ENCODE peak calls at places on chromosomes 1 and 21, in nine cellular contexts. J, X, L, M, P, N, V, K and F are unnamed samples. For H3K4me1 and H3K9me3, the result is how much of the 10 kb centered on the place peaks cover.

GRCh38 chr1:38790422-38791212 is 69.0 kb downstream of the RRAGC start:
- DNase-seq in J (no peak), X (no peak), L (no peak), M (no peak), P (no peak), N (no peak), V (no peak), K (no peak), F (peak)

GRCh38 chr1:59901770-59902388 is 24.7 kb downstream of the CYP2J2 start:
- DNase-seq in J (no peak), X (no peak), L (no peak), M (no peak), P (no peak), N (no peak), V (no peak), K (no peak), F (no peak)

GRCh38 chr1:198387587-198387986 is 152.9 kb downstream of the ATP6V1G3 start:
- DNase-seq in J (no peak), X (no peak), L (no peak), M (peak), P (no peak), N (no peak), V (no peak), K (no peak), F (no peak)

GRCh38 chr1:206513312-206514111 is 6.2 kb downstream of the RASSF5 start:
- DNase-seq in J (peak), X (peak), L (peak), M (no peak), P (no peak), N (no peak), V (no peak), K (peak), F (no peak)

GRCh38 chr1:211829343-211830054 is 1.1 kb downstream of the LPGAT1 start:
- DNase-seq in J (peak), X (peak), L (no peak), M (peak), P (no peak), N (no peak), V (no peak), K (peak), F (peak)

GRCh38 chr1:68542586-68542985 is 45.7 kb upstream of the DEPDC1 start:
- DNase-seq in J (no peak), X (no peak), L (no peak), M (no peak), P (no peak), N (no peak), V (no peak), K (no peak), F (no peak)

GRCh38 chr1:153636312-153636711 is 2.4 kb downstream of the CHTOP start:
- DNase-seq in J (no peak), X (no peak), L (no peak), M (no peak), P (no peak), N (no peak), V (no peak), K (no peak), F (no peak)

GRCh38 chr1:11301593-11301992 is 28.6 kb downstream of the UBIAD1 start:
- DNase-seq in J (no peak), X (no peak), L (no peak), M (no peak), P (no peak), N (no peak), V (no peak), K (no peak), F (no peak)

GRCh38 chr1:227541796-227542152 is 21.6 kb upstream of the ZNF678 start:
- DNase-seq in J (no peak), X (no peak), L (no peak), M (no peak), P (no peak), N (no peak), V (peak), K (no peak), F (peak)

GRCh38 chr1:71083271-71083670 is 2.4 kb upstream of the ZRANB2 start:
- DNase-seq in J (no peak), X (no peak), L (no peak), M (no peak), P (no peak), N (no peak), V (no peak), K (no peak), F (no peak)

GRCh38 chr1:234779160-234779538 is 169.2 kb upstream of the IRF2BP2 start:
- DNase-seq in J (no peak), X (no peak), L (peak), M (peak), P (no peak), N (no peak), V (no peak), K (no peak), F (peak)

GRCh38 chr1:192489046-192489445 is 86.5 kb upstream of the RGS1 start:
- DNase-seq in J (no peak), X (no peak), L (no peak), M (no peak), P (no peak), N (no peak), V (no peak), K (no peak), F (no peak)

GRCh38 chr1:229440821-229441537 is 7.1 kb upstream of the ACTA1 start:
- DNase-seq in J (no peak), X (no peak), L (no peak), M (no peak), P (no peak), N (no peak), V (no peak), K (no peak), F (peak)

GRCh38 chr21:36306872-36307534 is 13.0 kb upstream of the MORC3 start:
- DNase-seq in J (no peak), X (no peak), L (no peak), M (no peak), P (no peak), N (no peak), V (no peak), K (no peak), F (no peak)

GRCh38 chr1:228471154-228471761 is 15.9 kb upstream of the RNF187 start:
- DNase-seq in J (no peak), X (no peak), L (no peak), M (no peak), P (no peak), N (no peak), V (no peak), K (no peak), F (no peak)

GRCh38 chr1:185934476-185935189 is 200.4 kb downstream of the HMCN1 start:
- DNase-seq in J (no peak), X (no peak), L (no peak), M (no peak), P (no peak), N (no peak), V (no peak), K (no peak), F (no peak)

DNA sequence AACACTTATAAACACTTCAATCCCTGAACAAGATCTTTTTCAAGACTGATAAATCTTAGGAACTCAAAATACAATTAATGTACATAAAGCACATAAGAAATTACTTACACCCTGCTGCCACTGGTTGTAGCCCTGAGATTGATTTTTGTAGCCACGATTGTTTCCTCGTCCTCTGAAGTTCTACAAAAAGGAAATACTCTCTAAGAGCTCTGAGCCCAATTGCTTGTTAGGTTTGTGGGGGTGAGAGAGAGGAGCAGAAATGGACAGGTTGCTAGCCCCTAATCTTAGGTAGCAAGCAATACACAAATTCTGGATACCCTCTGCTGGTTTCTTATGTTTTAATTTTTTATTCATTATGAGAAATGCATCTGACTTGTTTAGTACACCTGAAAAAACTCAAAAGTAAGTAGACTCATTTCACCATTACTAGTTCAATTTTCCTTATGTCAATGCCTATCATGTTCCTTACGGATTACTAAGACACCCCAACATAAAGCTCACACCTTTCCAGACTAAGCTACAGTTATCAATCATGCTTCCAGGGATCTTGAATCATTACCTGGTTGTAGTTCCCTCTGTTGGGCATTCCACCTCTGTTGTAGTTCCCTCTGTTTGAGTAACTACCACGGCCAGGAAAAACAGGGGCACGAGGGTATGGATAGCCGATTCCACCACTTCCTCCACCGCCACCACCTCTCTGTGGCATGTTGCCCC is 9.3 kb downstream of the HNRNPU start:
- DNase-seq in J (no peak), X (no peak), L (no peak), M (no peak), P (no peak), N (no peak), V (no peak), K (no peak), F (no peak)
- H3K4me1 ChIP-seq in J (half or more), X (under half), L (under half), M (under half), P (half or more), N (under half), V (half or more), K (under half), F (under half)

DNA sequence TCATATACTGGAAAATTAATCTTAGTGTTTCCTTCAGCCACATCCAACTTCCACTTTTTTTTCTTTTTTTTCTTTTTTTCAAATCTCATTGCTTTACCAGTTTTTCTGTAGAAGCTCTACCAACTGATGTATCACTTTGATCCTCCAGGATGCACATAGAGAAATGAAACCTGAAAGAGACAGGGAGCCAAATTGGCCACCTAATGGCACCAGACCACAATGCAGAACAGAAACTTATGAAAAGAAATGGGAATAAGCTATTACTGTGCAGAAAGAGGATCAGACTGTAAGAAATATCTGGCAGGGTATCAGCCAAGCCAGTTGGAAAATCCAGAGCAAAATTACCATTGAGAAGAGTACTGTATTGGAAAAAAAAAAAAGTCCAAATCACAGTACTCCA is 1514.2 kb downstream of the MRPL39 start:
- DNase-seq in J (no peak), X (no peak), L (no peak), M (no peak), P (no peak), N (no peak), V (no peak), K (no peak), F (no peak)
- H3K9me3 ChIP-seq in J (under half), X (under half), L (under half), M (under half), P (under half), N (under half), V (under half), K (under half), F (under half)

DNA sequence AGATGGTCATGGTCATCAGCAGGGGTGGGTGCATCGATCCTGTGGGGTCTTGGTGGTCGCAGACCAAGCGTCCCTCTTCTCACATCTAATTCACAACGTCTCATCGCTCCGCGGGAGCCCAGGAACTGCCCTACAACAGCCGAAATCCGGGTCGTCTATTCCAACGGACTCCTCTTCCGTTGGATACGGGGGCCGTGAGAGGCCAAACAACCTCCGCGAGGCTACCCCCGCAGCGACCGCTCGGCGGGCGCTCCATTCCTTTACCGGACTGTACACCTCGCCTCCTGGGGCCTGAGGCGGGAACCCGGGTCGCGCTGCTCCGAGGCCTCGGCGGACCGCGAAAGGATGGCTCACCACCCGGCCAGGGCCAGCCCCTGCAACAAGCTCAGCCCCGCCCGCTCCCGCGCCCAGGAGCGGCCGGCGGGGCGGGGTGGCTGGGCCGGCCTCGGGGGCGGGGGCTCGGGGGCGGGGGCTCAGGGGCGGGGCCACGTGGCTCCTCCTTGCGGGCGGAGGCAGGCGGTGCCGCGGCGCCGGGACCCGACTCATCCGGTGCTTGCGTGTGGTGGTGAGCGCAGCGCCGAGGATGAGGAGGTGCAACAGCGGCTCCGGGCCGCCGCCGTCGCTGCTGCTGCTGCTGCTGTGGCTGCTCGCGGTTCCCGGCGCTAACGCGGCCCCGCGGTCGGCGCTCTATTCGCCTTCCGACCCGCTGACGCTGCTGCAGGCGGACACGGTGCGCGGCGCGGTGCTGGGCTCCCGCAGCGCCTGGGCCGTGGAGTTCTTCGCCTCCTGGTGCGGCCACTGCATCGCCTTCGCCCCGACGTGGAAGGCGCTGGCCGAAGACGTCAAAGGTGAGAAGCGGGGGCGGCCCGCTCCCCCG is at the start of gene QSOX1:
- DNase-seq in J (peak), X (peak), L (peak), M (peak), P (peak), N (peak), V (peak), K (peak), F (peak)
- TF ChIP-seq CTCF in J (peak), X (peak), L (no peak), M (no peak), P (no peak), N (peak), V (no peak), K (peak), F (peak)

GRCh38 chr1:208240698-208241355 is 3.4 kb downstream of the PLXNA2 start:
- DNase-seq in J (no peak), X (no peak), L (no peak), M (no peak), P (no peak), N (no peak), V (no peak), K (no peak), F (peak)
- H3K4me1 ChIP-seq in J (half or more), X (under half), L (under half), M (half or more), P (half or more), N (half or more), V (under half), K (half or more), F (under half)

GRCh38 chr21:44418108-44418875 is 37.0 kb upstream of the LRRC3 start:
- DNase-seq in J (no peak), X (peak), L (no peak), M (no peak), P (no peak), N (no peak), V (no peak), K (peak), F (peak)
- H3K9me3 ChIP-seq in J (under half), X (under half), L (under half), M (under half), P (under half), N (under half), V (under half), K (under half), F (under half)

DNA sequence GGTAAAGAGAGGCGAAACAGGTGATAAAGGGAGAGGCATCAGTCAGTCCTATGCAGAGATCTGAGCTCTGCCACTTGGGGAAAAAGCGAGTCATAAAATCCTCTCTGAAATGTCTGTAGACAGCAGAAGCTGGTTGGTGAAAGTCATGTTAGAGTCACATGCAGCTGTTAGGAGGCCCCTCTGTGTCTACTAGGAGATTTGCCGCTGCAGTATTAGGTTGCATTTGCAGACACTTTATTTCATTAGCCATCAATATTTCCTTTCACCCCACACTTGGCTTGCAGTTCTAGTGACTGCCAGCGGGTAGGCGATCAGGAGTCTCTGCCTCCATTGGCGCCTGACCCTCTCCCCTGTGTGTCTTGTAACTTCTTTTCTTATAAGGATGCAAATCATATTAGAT is 16.2 kb downstream of the ATP1A4 start:
- DNase-seq in J (no peak), X (no peak), L (no peak), M (no peak), P (no peak), N (no peak), V (no peak), K (no peak), F (no peak)
- TF ChIP-seq CTCF in J (no peak), X (no peak), L (no peak), M (no peak), P (no peak), N (no peak), V (no peak), K (no peak), F (peak)

DNA sequence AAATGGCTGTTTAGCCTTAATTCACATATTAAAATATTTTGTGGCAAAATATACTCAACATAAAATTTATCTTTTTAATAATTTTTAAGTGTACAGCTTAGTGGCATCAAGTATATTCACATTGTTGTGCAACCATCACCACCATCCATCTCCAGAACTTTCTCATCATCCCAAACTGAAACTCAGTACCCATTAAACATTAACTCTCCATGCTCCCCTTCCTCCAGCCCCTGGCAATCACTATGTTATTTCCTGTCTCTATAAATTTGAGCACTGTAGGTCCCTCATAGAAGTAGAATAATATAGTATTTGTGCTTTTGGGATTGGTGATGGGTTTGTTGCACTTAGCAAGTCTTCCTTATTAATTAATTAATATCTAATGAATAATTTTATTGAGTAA is 29.4 kb downstream of the CCN1 start:
- DNase-seq in J (no peak), X (no peak), L (no peak), M (no peak), P (no peak), N (no peak), V (no peak), K (no peak), F (no peak)
- H3K4me1 ChIP-seq in J (under half), X (under half), L (under half), M (under half), P (under half), N (under half), V (under half), K (under half), F (under half)

GRCh38 chr21:7952648-7953047 is 2568.7 kb upstream of the TPTE start:
- DNase-seq in J (no peak), X (no peak), L (no peak), M (no peak), P (no peak), N (no peak), V (no peak), K (no peak), F (no peak)
- H3K9me3 ChIP-seq in J (half or more), X (half or more), L (half or more), M (half or more), P (half or more), N (half or more), V (half or more), K (half or more), F (under half)